ENCODE peak calls at places on chromosomes 7 and 10, in six cellular contexts. One of them, this sample, is unnamed.

GRCh38 chr7:25087855-25088254 is 37.2 kb downstream of the CYCS start:
- DNase-seq in IMR-90: no peak
- DNase-seq in H9: no peak
- DNase-seq in neuronal stem cell: no peak
- DNase-seq in H1: no peak
- DNase-seq in mesenchymal stem cell: no peak
- DNase-seq in this sample: no peak

GRCh38 chr10:115417585-115418265 is 324.6 kb downstream of the ATRNL1 start:
- DNase-seq in IMR-90: peak; percentile 37
- DNase-seq in H9: peak; percentile 77
- DNase-seq in neuronal stem cell: peak; percentile 9
- DNase-seq in H1: peak; percentile 27
- DNase-seq in mesenchymal stem cell: peak; percentile 70
- DNase-seq in this sample: no peak

GRCh38 chr7:84009051-84009450 is 185.5 kb downstream of the SEMA3A start:
- DNase-seq in IMR-90: peak; percentile 68
- DNase-seq in H9: no peak
- DNase-seq in neuronal stem cell: no peak
- DNase-seq in H1: no peak
- DNase-seq in mesenchymal stem cell: no peak
- DNase-seq in this sample: no peak

GRCh38 chr7:137590071-137590470 is 246.5 kb upstream of the PTN start:
- DNase-seq in IMR-90: no peak
- DNase-seq in H9: no peak
- DNase-seq in neuronal stem cell: no peak
- DNase-seq in H1: no peak
- DNase-seq in mesenchymal stem cell: peak; percentile 16
- DNase-seq in this sample: no peak

GRCh38 chr10:100518761-100519241 is 860 bp downstream of the SEC31B start:
- DNase-seq in IMR-90: peak; percentile 70
- DNase-seq in H9: peak; percentile 56
- DNase-seq in neuronal stem cell: peak; percentile 58
- DNase-seq in H1: no peak
- DNase-seq in mesenchymal stem cell: peak; percentile 78
- DNase-seq in this sample: peak; percentile 73

GRCh38 chr7:25950488-25951413 is 201.2 kb upstream of the NFE2L3 start:
- DNase-seq in IMR-90: peak; percentile 4
- DNase-seq in H9: peak; percentile 98
- DNase-seq in neuronal stem cell: peak; percentile 91
- DNase-seq in H1: peak; percentile 96
- DNase-seq in mesenchymal stem cell: peak; percentile 85
- DNase-seq in this sample: peak; percentile 98

GRCh38 chr10:96616961-96617360 is 30.1 kb upstream of the TM9SF3 start:
- DNase-seq in IMR-90: no peak
- DNase-seq in H9: no peak
- DNase-seq in neuronal stem cell: no peak
- DNase-seq in H1: no peak
- DNase-seq in mesenchymal stem cell: no peak
- DNase-seq in this sample: no peak

GRCh38 chr7:48139461-48139860 is 31.8 kb upstream of the ABCA13 start:
- DNase-seq in IMR-90: peak; percentile 28
- DNase-seq in H9: peak; percentile 62
- DNase-seq in neuronal stem cell: no peak
- DNase-seq in H1: no peak
- DNase-seq in mesenchymal stem cell: peak; percentile 11
- DNase-seq in this sample: no peak

GRCh38 chr10:21927601-21928000 is 75.9 kb downstream of the DNAJC1 start:
- DNase-seq in IMR-90: peak; percentile 77
- DNase-seq in H9: no peak
- DNase-seq in neuronal stem cell: no peak
- DNase-seq in H1: no peak
- DNase-seq in mesenchymal stem cell: peak; percentile 63
- DNase-seq in this sample: no peak

GRCh38 chr10:49161411-49161997 is 26.7 kb downstream of the TMEM273 start:
- DNase-seq in IMR-90: peak; percentile 83
- DNase-seq in H9: peak; percentile 42
- DNase-seq in neuronal stem cell: no peak
- DNase-seq in H1: no peak
- DNase-seq in mesenchymal stem cell: peak; percentile 33
- DNase-seq in this sample: no peak

GRCh38 chr10:85148693-85149640 is 820.6 kb downstream of the CCSER2 start:
- DNase-seq in IMR-90: no peak
- DNase-seq in H9: no peak
- DNase-seq in neuronal stem cell: no peak
- DNase-seq in H1: no peak
- DNase-seq in mesenchymal stem cell: no peak
- DNase-seq in this sample: no peak

GRCh38 chr10:85147346-85148250 is 819.2 kb downstream of the CCSER2 start:
- DNase-seq in IMR-90: no peak
- DNase-seq in H9: no peak
- DNase-seq in neuronal stem cell: no peak
- DNase-seq in H1: no peak
- DNase-seq in mesenchymal stem cell: no peak
- DNase-seq in this sample: no peak

GRCh38 chr10:85151506-85151905 is 823.1 kb downstream of the CCSER2 start:
- DNase-seq in IMR-90: no peak
- DNase-seq in H9: no peak
- DNase-seq in neuronal stem cell: no peak
- DNase-seq in H1: no peak
- DNase-seq in mesenchymal stem cell: no peak
- DNase-seq in this sample: no peak

GRCh38 chr10:85145966-85146365 is 817.6 kb downstream of the CCSER2 start:
- DNase-seq in IMR-90: no peak
- DNase-seq in H9: no peak
- DNase-seq in neuronal stem cell: no peak
- DNase-seq in H1: no peak
- DNase-seq in mesenchymal stem cell: no peak
- DNase-seq in this sample: no peak
- H4K91ac ChIP-seq in IMR-90: no peak overlapping the region
- H4K91ac ChIP-seq in H9: no peak overlapping the region
- H4K91ac ChIP-seq in neuronal stem cell: no peak overlapping the region
- H4K91ac ChIP-seq in H1: no peak overlapping the region
- H4K91ac ChIP-seq in mesenchymal stem cell: no peak overlapping the region
- H4K91ac ChIP-seq in this sample: no peak overlapping the region

GRCh38 chr10:87872828-87873227 is 9.4 kb downstream of the PTEN start:
- DNase-seq in IMR-90: no peak
- DNase-seq in H9: no peak
- DNase-seq in neuronal stem cell: no peak
- DNase-seq in H1: no peak
- DNase-seq in mesenchymal stem cell: no peak
- DNase-seq in this sample: no peak
- H3K23ac ChIP-seq in IMR-90: peak overlapping the region; percentile 43
- H3K23ac ChIP-seq in H9: no peak overlapping the region
- H3K23ac ChIP-seq in neuronal stem cell: no peak overlapping the region
- H3K23ac ChIP-seq in H1: no peak overlapping the region
- H3K23ac ChIP-seq in mesenchymal stem cell: no peak overlapping the region
- H3K23ac ChIP-seq in this sample: no peak overlapping the region

DNA sequence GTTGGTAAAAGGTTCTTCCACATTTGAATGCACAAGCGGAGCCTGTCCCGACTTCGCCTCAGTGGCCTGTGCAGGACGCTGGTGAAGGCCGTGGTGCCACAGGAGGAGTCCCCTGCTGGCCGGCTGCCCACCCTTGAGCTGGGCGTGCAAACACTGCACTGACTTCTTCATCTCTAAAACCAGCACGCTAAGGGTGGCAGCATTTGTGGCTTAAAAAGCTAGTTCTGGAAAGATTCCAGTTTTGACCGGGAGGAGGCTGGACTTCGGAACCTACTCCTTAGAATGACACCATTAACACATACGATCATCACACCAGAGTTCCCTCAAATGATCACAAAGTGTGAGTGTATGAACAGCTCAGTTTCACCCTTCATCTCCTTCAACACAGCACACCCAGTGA is 102.4 kb downstream of the SMURF1 start:
- DNase-seq in IMR-90: no peak
- DNase-seq in H9: no peak
- DNase-seq in neuronal stem cell: no peak
- DNase-seq in H1: no peak
- DNase-seq in mesenchymal stem cell: no peak
- DNase-seq in this sample: no peak
- H4K91ac ChIP-seq in IMR-90: no peak overlapping the region
- H4K91ac ChIP-seq in H9: no peak overlapping the region
- H4K91ac ChIP-seq in neuronal stem cell: no peak overlapping the region
- H4K91ac ChIP-seq in H1: no peak overlapping the region
- H4K91ac ChIP-seq in mesenchymal stem cell: no peak overlapping the region
- H4K91ac ChIP-seq in this sample: no peak overlapping the region

GRCh38 chr7:128263420-128263819 is 22.3 kb downstream of the LEP start:
- DNase-seq in IMR-90: no peak
- DNase-seq in H9: no peak
- DNase-seq in neuronal stem cell: no peak
- DNase-seq in H1: no peak
- DNase-seq in mesenchymal stem cell: no peak
- DNase-seq in this sample: no peak

GRCh38 chr7:128260069-128260468 is 19.0 kb downstream of the LEP start:
- DNase-seq in IMR-90: no peak
- DNase-seq in H9: no peak
- DNase-seq in neuronal stem cell: no peak
- DNase-seq in H1: no peak
- DNase-seq in mesenchymal stem cell: no peak
- DNase-seq in this sample: no peak

GRCh38 chr7:128257458-128257857 is 16.4 kb downstream of the LEP start:
- DNase-seq in IMR-90: no peak
- DNase-seq in H9: no peak
- DNase-seq in neuronal stem cell: no peak
- DNase-seq in H1: no peak
- DNase-seq in mesenchymal stem cell: no peak
- DNase-seq in this sample: no peak

GRCh38 chr7:128262273-128263028 is 21.4 kb downstream of the LEP start:
- DNase-seq in IMR-90: no peak
- DNase-seq in H9: no peak
- DNase-seq in neuronal stem cell: no peak
- DNase-seq in H1: no peak
- DNase-seq in mesenchymal stem cell: no peak
- DNase-seq in this sample: no peak

DNA sequence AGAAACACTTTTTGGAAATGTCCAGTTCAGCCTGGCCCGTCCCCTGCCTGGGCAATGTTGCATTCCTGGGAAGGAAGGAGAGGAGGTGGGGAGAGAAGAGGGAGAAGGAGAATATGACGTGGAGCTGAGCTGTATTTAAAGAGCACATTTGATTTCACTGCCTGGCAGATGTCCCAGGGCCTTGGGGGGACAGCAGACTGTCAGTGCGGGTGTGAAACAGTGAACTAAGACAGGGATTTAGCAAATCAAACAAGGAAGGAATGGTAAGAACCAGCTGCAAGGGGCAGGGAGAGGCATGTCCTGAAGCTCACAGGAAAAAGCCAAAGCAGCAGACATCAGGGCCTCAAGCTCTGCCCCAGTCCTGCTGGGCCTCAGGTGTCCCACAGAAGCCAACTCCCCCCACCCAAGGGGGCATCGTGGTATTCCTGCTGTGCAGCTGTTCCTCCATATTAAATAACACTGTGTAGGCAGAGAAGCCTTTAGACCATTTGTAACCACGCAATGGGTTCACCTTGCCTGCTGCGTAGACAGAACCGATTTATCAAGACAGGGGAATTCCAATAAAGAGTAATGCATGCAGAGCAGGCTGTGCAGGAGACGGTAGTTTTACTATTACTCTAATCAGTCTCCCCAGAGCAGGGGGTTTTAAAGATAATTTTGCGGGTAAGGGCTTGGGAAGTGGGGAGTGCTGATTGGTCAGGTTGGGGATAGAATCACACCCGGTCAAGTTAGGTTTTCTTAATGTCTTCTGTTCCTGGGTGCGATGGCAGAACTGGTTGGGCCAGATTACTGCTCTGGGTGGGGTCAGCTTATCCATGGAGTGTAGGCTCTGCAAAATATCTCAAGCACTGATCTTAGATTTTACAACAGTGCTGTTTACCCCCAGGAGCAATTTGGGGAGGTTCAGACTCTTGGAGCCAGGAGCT is 18.3 kb downstream of the LEP start:
- DNase-seq in IMR-90: peak; percentile 37
- DNase-seq in H9: no peak
- DNase-seq in neuronal stem cell: no peak
- DNase-seq in H1: no peak
- DNase-seq in mesenchymal stem cell: peak; percentile 10
- DNase-seq in this sample: peak; percentile 68
- H3K23ac ChIP-seq in IMR-90: peak overlapping the region; percentile 31
- H3K23ac ChIP-seq in H9: no peak overlapping the region
- H3K23ac ChIP-seq in neuronal stem cell: no peak overlapping the region
- H3K23ac ChIP-seq in H1: no peak overlapping the region
- H3K23ac ChIP-seq in mesenchymal stem cell: no peak overlapping the region
- H3K23ac ChIP-seq in this sample: no peak overlapping the region

DNA sequence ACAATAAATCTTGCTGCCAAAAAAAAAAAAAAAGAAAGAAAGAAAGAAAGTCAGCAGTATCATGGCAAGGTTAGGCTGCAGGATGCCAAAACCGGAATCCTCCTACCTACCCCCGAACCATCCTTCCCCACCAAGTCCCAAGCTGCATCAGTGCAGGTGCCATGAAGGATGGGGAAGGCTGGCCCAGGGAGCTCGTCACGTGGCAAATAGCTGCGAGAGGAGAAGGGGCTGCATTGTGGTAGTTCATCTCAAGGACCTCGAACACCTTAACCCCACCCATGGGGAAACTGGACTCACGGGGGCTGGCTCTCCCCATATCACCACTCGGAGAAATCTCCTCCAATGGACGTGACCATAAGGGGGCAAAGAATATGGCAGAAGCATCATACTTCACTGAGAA is 86.2 kb downstream of the TACC2 start:
- DNase-seq in IMR-90: no peak
- DNase-seq in H9: no peak
- DNase-seq in neuronal stem cell: no peak
- DNase-seq in H1: no peak
- DNase-seq in mesenchymal stem cell: no peak
- DNase-seq in this sample: no peak
- H4K91ac ChIP-seq in IMR-90: no peak overlapping the region
- H4K91ac ChIP-seq in H9: no peak overlapping the region
- H4K91ac ChIP-seq in neuronal stem cell: no peak overlapping the region
- H4K91ac ChIP-seq in H1: no peak overlapping the region
- H4K91ac ChIP-seq in mesenchymal stem cell: no peak overlapping the region
- H4K91ac ChIP-seq in this sample: no peak overlapping the region

DNA sequence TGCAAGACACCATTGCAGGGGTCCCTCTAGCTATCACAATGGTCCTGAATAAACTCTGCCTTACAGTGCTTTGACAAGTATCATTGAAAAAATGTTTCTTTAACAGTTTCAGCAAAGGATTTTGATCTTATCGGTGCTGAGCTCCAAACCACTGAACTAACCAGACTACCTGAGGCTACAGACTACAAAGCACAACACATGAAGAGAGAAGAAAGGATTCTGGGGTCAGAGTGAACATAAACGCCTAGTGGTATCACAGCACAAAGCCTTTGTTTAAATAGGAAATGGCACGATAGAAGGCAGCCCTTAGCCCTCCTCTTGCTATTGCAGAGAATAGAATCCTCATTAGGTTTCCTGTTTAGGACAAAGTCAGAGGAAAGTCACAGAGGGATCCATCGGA is 71.7 kb downstream of the XPNPEP1 start:
- DNase-seq in IMR-90: no peak
- DNase-seq in H9: no peak
- DNase-seq in neuronal stem cell: no peak
- DNase-seq in H1: no peak
- DNase-seq in mesenchymal stem cell: no peak
- DNase-seq in this sample: no peak
- H3K23ac ChIP-seq in IMR-90: no peak overlapping the region
- H3K23ac ChIP-seq in H9: no peak overlapping the region
- H3K23ac ChIP-seq in neuronal stem cell: no peak overlapping the region
- H3K23ac ChIP-seq in H1: no peak overlapping the region
- H3K23ac ChIP-seq in mesenchymal stem cell: no peak overlapping the region
- H3K23ac ChIP-seq in this sample: no peak overlapping the region

This sample was measured in trophoblast cell.